ENCODE peak calls at places on chromosomes 6 and 20, in six cellular contexts. E is ovary, S is psoas muscle, Q is astrocyte, N is cardiac muscle cell, U is IMR-90. T is an unnamed sample.
A peak's percentile ranks its signal among the peaks of the same experiment; 100 is the strongest.

GRCh38 chr6:73798592-73798991 is 102.6 kb downstream of the CD109 start:
- DNase-seq in E (no peak), U (peak; percentile 99), Q (peak; percentile 95), S (no peak), N (no peak), T (no peak)

GRCh38 chr6:24125980-24126379 is at the start of gene NRSN1:
- DNase-seq in S (no peak), Q (no peak), U (no peak), N (peak; percentile 70), E (no peak), T (no peak)

GRCh38 chr20:39961667-39962066 is 727.4 kb downstream of the MAFB start:
- DNase-seq in N (no peak), S (no peak), E (no peak), U (no peak), Q (no peak), T (no peak)

GRCh38 chr6:91149914-91150674 is 563.2 kb upstream of the MAP3K7 start:
- DNase-seq in U (no peak), N (no peak), S (no peak), E (no peak), Q (peak; percentile 82), T (no peak)

GRCh38 chr6:116115781-116116180 is 10.2 kb downstream of the COL10A1 start:
- DNase-seq in U (no peak), Q (no peak), E (no peak), N (no peak), S (no peak), T (no peak)

GRCh38 chr6:104682722-104683643 is 176.7 kb downstream of the HACE1 start:
- DNase-seq in Q (peak; percentile 18), S (peak; percentile 54), U (peak; percentile 59), E (no peak), N (peak; percentile 60), T (no peak)

GRCh38 chr6:1864496-1864895 is 254.8 kb downstream of the FOXC1 start:
- DNase-seq in S (no peak), E (no peak), N (peak; percentile 71), Q (peak; percentile 7), U (no peak), T (no peak)

GRCh38 chr20:12152996-12153395 is 235.3 kb downstream of the BTBD3 start:
- DNase-seq in N (no peak), E (no peak), S (no peak), Q (peak; percentile 51), U (peak; percentile 90), T (no peak)

GRCh38 chr6:157290797-157291196 is 32.5 kb downstream of the TMEM242 start:
- DNase-seq in E (no peak), S (no peak), Q (no peak), U (no peak), N (peak; percentile 46), T (no peak)

GRCh38 chr6:161684721-161685120 is 410.9 kb upstream of the AGPAT4 start:
- DNase-seq in E (no peak), N (no peak), Q (no peak), U (no peak), S (no peak), T (no peak)

DNA sequence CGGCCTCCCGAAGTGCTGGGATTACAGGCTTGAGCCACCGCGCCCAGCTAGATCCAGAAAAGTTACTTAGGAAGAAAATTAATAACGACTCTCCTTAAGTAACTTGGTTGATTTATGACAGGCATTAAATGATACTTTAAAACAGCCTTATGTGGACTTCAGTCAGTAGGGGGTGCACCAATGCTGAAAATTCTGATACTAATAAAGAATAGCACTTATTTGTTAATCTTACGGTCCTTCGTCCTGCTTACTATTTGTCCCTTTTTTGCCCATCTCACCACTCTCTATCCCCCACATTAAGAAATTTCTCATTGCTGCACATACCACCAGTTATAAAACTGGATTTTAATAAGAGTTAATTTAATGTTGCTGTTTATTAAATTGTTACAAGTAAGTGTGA is 12.7 kb upstream of the PRELID3B start:
- DNase-seq in S (no peak), Q (no peak), U (peak; percentile 37), N (no peak), E (no peak), T (no peak)
- TF ChIP-seq CTCF in S (peak; percentile 9), Q (peak; percentile 39), U (peak; percentile 52), N (peak; percentile 43), E (no peak), T (peak; percentile 23)

GRCh38 chr6:37826993-37827392 is 7.5 kb downstream of the ZFAND3 start:
- DNase-seq in U (no peak), N (no peak), Q (no peak), E (no peak), S (no peak), T (no peak)
- H3K4me1 ChIP-seq in U (peaks cover 23% of the 10 kb centered on the region), N (peaks cover 42% of the 10 kb centered on the region), Q (peaks cover 13% of the 10 kb centered on the region), E (peaks cover 20% of the 10 kb centered on the region), S (peaks cover 94% of the 10 kb centered on the region), T (peaks cover 54% of the 10 kb centered on the region)

DNA sequence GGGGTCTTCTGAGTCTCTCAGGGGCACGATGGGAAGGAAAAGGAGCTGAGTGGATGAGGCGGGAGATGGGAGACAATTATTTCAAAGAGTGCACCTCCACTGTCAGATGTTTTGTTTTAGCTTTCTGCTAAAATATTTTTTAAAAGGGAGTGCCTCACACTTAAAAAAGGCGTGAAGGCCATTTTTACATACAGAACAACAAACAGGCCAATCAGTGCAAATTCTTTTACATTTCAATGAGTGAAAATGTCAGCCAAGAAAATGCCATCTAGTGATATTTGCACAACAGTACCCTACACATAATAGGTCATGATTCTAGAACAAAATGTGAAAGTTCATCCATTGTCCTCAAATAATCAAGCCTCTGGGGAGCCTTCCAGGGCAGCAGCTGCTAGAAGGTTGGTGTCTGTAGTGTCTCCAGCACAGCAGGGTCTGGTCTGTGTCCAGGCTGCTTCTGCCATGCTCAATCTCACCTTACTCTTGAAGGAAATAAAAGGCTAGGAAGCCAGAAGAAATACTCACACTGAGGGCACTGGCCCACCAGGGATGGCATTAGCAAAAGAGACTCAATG is 13.3 kb upstream of the SERPINB9 start:
- DNase-seq in U (no peak), E (no peak), N (no peak), Q (no peak), S (no peak), T (no peak)
- TF ChIP-seq CTCF in U (no peak), E (no peak), N (no peak), Q (no peak), S (no peak), T (no peak)

DNA sequence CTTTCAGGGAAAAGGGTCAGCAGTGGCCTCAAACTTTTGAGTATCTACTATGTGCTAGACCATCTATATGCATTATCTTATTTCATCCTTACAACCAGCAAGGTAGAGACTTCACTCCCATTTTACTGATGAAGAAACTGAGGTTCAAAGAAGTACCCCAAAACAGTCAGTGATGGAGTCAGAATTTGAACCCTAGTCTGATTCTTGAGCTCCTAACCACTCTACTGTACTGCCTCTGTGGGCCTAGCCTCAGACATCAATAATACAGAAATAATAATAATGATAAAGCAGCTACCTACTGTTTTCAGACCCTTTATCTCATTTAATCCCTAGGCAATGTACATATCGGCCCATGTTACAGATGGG is 8.4 kb downstream of the ADA start:
- DNase-seq in Q (no peak), N (no peak), S (no peak), U (no peak), E (no peak), T (no peak)
- H3K4me1 ChIP-seq in Q (peaks cover 42% of the 10 kb centered on the region), N (peaks cover 13% of the 10 kb centered on the region), S (peaks cover 21% of the 10 kb centered on the region), U (peaks cover 28% of the 10 kb centered on the region), E (no peaks in the 10 kb centered on the region), T (peaks cover 29% of the 10 kb centered on the region)

GRCh38 chr6:117275711-117276110 is 10.4 kb downstream of the VGLL2 start:
- DNase-seq in U (no peak), E (no peak), Q (no peak), N (no peak), S (no peak), T (no peak)

GRCh38 chr6:117275205-117275604 is 9.8 kb downstream of the VGLL2 start:
- DNase-seq in U (no peak), E (no peak), S (peak; percentile 75), Q (no peak), N (no peak), T (no peak)

GRCh38 chr6:117276778-117277177 is 11.4 kb downstream of the VGLL2 start:
- DNase-seq in E (no peak), Q (no peak), U (no peak), N (no peak), S (no peak), T (no peak)

GRCh38 chr6:117280922-117281321 is 15.6 kb downstream of the VGLL2 start:
- DNase-seq in U (no peak), E (no peak), N (no peak), Q (no peak), S (no peak), T (no peak)
- TF ChIP-seq CTCF in U (peak; percentile 15), E (no peak), N (peak; percentile 18), Q (peak; percentile 22), S (peak; percentile 28), T (no peak)

GRCh38 chr6:44228031-44228430 is 4.6 kb downstream of the SLC29A1 start:
- DNase-seq in N (no peak), S (no peak), Q (no peak), E (no peak), U (no peak), T (no peak)
- H3K4me1 ChIP-seq in N (peaks cover 36% of the 10 kb centered on the region), S (peaks cover 65% of the 10 kb centered on the region), Q (peaks cover 12% of the 10 kb centered on the region), E (peaks cover 22% of the 10 kb centered on the region), U (peaks cover 6% of the 10 kb centered on the region), T (peaks cover 37% of the 10 kb centered on the region)

DNA sequence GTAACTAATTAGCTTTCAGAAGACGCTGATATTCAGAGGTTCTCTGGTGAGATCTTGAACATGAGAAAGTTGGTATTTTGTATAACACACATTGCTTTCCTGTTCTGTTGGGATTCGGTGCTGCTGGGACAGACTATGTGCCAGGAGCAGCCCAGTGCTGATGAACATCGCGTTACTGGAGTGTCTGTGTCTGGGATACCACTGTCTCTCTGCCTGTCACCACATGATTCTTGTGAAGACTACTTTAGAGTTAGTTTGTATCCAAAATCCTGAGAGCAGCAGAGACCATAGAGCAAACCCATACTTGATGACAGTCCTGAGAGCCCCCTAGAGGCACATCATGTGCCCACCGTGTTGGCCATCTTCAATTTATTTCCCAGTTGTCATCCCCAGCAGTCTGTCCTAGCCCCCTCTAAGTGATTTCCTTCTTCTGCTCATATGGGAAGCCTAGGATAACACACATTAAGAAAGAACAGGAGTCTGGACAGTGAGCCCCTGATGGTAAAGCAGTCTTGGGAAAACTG is 41.8 kb upstream of the TINAG start:
- DNase-seq in N (no peak), E (no peak), U (no peak), Q (no peak), S (no peak), T (no peak)
- TF ChIP-seq CTCF in N (no peak), E (no peak), U (no peak), Q (no peak), S (no peak), T (no peak)

GRCh38 chr6:27836080-27836782 is 76.0 kb downstream of the OR2B2 start:
- DNase-seq in E (no peak), U (no peak), N (no peak), Q (no peak), S (no peak), T (no peak)
- H3K4me1 ChIP-seq in E (peaks cover 5% of the 10 kb centered on the region), U (no peaks in the 10 kb centered on the region), N (peaks cover 21% of the 10 kb centered on the region), Q (peaks cover 7% of the 10 kb centered on the region), S (peaks cover 18% of the 10 kb centered on the region), T (peaks cover 3% of the 10 kb centered on the region)

T was measured in thoracic aorta.